ENCODE peak calls at places on chromosomes 12 and 14, in four cellular contexts. D is K562, V is HepG2, F is GM12878. I is an unnamed sample.

GRCh38 chr12:132429932-132430643 is 59.9 kb upstream of the FBRSL1 start:
- DNase-seq in D (peak), V (no peak), F (no peak), I (no peak)

GRCh38 chr14:93970589-93970966 is 5.8 kb downstream of the ASB2 start:
- DNase-seq in D (no peak), V (peak), F (no peak), I (peak)

GRCh38 chr12:53476769-53477209 is 22.5 kb downstream of the MAP3K12 start:
- DNase-seq in D (peak), V (no peak), F (no peak), I (peak)

GRCh38 chr12:106271575-106272505 is 24.0 kb upstream of the CKAP4 start:
- DNase-seq in D (no peak), V (no peak), F (no peak), I (no peak)

GRCh38 chr12:28933864-28934527 is 215.1 kb upstream of the FAR2 start:
- DNase-seq in D (no peak), V (no peak), F (no peak), I (no peak)

GRCh38 chr12:132700212-132700913 is 10.3 kb upstream of the PGAM5 start:
- DNase-seq in D (no peak), V (peak), F (peak), I (no peak)

GRCh38 chr12:125645724-125646123 is 580.5 kb downstream of the AACS start:
- DNase-seq in D (no peak), V (no peak), F (no peak), I (no peak)

GRCh38 chr12:52895726-52896189 is 9.1 kb downstream of the KRT8 start:
- DNase-seq in D (no peak), V (no peak), F (no peak), I (no peak)

GRCh38 chr12:49274396-49275069 is 9.7 kb downstream of the TUBA1C start:
- DNase-seq in D (no peak), V (no peak), F (no peak), I (no peak)

GRCh38 chr12:22974865-22975264 is 349.9 kb downstream of the ETNK1 start:
- DNase-seq in D (peak), V (peak), F (no peak), I (no peak)

GRCh38 chr12:63090716-63091115 is 60.3 kb downstream of the AVPR1A start:
- DNase-seq in D (no peak), V (no peak), F (no peak), I (no peak)

GRCh38 chr14:102694530-102695171 is 82.6 kb upstream of the TRAF3 start:
- DNase-seq in D (peak), V (peak), F (peak), I (peak)

GRCh38 chr12:52271157-52271556 is 3.3 kb upstream of the KRT86 start:
- DNase-seq in D (no peak), V (no peak), F (no peak), I (no peak)

GRCh38 chr14:89267163-89267562 is 149.9 kb downstream of the FOXN3 start:
- DNase-seq in D (no peak), V (no peak), F (no peak), I (no peak)

GRCh38 chr12:98498635-98499034 is 16.8 kb upstream of the TMPO start:
- DNase-seq in D (no peak), V (no peak), F (no peak), I (no peak)

GRCh38 chr12:1429980-1430379 is 164.4 kb downstream of the FBXL14 start:
- DNase-seq in D (no peak), V (no peak), F (no peak), I (no peak)

GRCh38 chr12:76890407-76891143 is 11.8 kb upstream of the CSRP2 start:
- DNase-seq in D (no peak), V (no peak), F (no peak), I (no peak)

GRCh38 chr12:401235-402126 is at the start of gene CCDC77:
- DNase-seq in D (peak), V (peak), F (peak), I (peak)

GRCh38 chr12:91139981-91140659 is 28.8 kb upstream of the LUM start:
- DNase-seq in D (no peak), V (no peak), F (no peak), I (no peak)

GRCh38 chr12:119780786-119781434 is 96.2 kb downstream of the CIT start:
- DNase-seq in D (peak), V (peak), F (no peak), I (peak)

DNA sequence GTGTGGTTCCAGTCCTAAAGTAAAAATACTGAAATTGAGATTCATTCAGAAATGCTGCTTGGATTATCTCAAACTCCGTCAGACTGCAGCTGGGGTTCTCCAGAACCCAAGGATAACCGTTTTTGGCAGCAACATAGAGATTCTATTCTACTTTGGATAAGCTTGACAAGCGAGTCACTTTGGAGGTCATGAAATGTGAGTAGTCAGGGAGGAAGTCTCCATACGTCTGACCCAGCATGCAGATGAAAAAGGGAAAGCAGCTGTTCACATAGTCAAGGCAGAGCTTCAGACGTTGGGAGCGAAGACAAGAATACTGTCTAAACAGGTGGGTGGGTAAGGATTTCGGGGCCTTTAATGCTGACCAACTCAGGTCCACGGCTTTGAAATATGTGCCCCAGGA is 14.9 kb upstream of the HSP90B1 start:
- DNase-seq in D (no peak), V (no peak), F (no peak), I (no peak)
- TF ChIP-seq FOXM1 in D (no peak), V (no peak), F (no peak), I (no peak)

GRCh38 chr14:63964063-63964462 is 111.3 kb downstream of the SYNE2 start:
- DNase-seq in D (no peak), V (no peak), F (no peak), I (no peak)

GRCh38 chr14:63962896-63963295 is 110.1 kb downstream of the SYNE2 start:
- DNase-seq in D (no peak), V (no peak), F (no peak), I (no peak)

GRCh38 chr14:63956326-63956725 is 103.5 kb downstream of the SYNE2 start:
- DNase-seq in D (no peak), V (no peak), F (no peak), I (no peak)

GRCh38 chr14:63966407-63966806 is 113.6 kb downstream of the SYNE2 start:
- DNase-seq in D (no peak), V (no peak), F (no peak), I (no peak)

DNA sequence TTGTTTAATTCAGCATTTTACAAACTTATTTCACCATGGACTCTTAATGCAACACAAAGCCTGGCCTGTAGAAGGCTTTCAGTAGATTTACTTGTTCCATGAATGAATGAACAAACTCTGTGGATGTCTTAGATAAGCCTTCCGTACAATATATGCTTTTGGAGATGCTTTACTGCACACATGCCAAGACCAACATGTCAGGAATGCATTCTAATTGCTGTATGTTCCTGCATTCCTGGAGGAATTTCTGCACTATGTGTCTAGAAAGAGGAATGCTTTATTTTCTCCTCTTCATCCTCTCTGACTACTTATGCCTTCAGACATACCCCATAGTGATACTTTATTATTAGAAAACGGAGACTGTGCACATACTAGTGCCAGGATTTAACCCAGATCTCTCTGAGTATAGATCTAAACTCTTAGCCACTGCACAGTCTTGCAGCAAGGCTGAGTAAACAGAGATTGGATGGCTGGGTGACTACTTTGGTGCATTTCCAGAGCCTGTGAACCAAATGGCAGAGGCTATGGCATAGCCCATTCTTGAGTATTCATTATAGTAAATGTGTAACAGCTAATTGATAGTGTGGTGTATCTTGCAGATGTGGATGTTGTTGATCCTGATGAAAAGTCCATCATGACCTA is 108.2 kb downstream of the SYNE2 start:
- DNase-seq in D (no peak), V (no peak), F (no peak), I (no peak)
- TF ChIP-seq TARDBP in D (no peak), V (no peak), F (no peak), I (no peak)

GRCh38 chr12:15180325-15180724 is 40.9 kb downstream of the RERG start:
- DNase-seq in D (no peak), V (no peak), F (no peak), I (no peak)

GRCh38 chr12:15184484-15184883 is 36.7 kb downstream of the RERG start:
- DNase-seq in D (no peak), V (no peak), F (no peak), I (no peak)

GRCh38 chr12:15180975-15181683 is 40.1 kb downstream of the RERG start:
- DNase-seq in D (no peak), V (no peak), F (no peak), I (no peak)

GRCh38 chr12:15179672-15180071 is 41.5 kb downstream of the RERG start:
- DNase-seq in D (no peak), V (no peak), F (no peak), I (no peak)
- TF ChIP-seq FOXM1 in D (no peak), V (no peak), F (no peak), I (no peak)

GRCh38 chr14:23537351-23538048 is 14.1 kb downstream of the ZFHX2 start:
- DNase-seq in D (no peak), V (no peak), F (no peak), I (no peak)
- TF ChIP-seq TARDBP in D (no peak), V (no peak), F (no peak), I (no peak)

GRCh38 chr14:100445436-100446088 is 122.4 kb downstream of the SLC25A47 start:
- DNase-seq in D (no peak), V (no peak), F (no peak), I (no peak)

GRCh38 chr14:100449225-100449987 is 126.3 kb downstream of the SLC25A47 start:
- DNase-seq in D (no peak), V (no peak), F (no peak), I (no peak)

GRCh38 chr14:100448376-100448775 is 125.2 kb downstream of the SLC25A47 start:
- DNase-seq in D (no peak), V (no peak), F (no peak), I (no peak)

GRCh38 chr14:100443643-100444042 is 120.5 kb downstream of the SLC25A47 start:
- DNase-seq in D (no peak), V (no peak), F (no peak), I (no peak)

DNA sequence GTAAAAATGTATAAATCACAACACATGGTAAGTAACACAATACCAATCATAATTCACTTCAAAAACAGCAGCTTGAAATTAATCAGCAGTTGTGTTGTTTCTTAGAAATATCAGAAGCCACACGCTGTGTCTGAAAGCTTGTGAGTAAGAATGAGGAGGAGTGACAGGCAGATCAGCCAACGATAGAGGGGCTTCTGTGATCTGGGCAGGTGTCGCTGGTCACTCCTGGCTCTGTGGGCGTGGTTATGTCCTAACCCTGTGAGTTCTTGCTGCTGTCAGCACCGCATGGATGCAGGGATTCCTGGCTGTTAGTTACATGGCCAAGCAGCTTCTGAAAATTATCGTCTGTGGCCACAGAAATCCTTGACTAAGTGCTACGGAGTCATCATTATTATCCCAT is 123.4 kb downstream of the SLC25A47 start:
- DNase-seq in D (peak), V (no peak), F (no peak), I (peak)
- TF ChIP-seq FOXM1 in D (no peak), V (no peak), F (no peak), I (no peak)